ENCODE peak calls at places on chromosomes 12 and 14, in four cellular contexts. G is fibroblast of lung, A is cardiac muscle cell, V is left ventricle myocardium inferior. Y is an unnamed sample.

GRCh38 chr14:55804198-55804553 is 224.2 kb downstream of the KTN1 start:
- DNase-seq in G (no peak), A (no peak), V (no peak), Y (no peak)

GRCh38 chr12:1855241-1855640 is 34.9 kb downstream of the LRTM2 start:
- DNase-seq in G (peak; percentile 21), A (peak; percentile 20), V (no peak), Y (no peak)

GRCh38 chr14:74647834-74648361 is 35.9 kb upstream of the LTBP2 start:
- DNase-seq in G (no peak), A (no peak), V (no peak), Y (no peak)

GRCh38 chr12:131260251-131260905 is 306.7 kb downstream of the ADGRD1 start:
- DNase-seq in G (no peak), A (no peak), V (no peak), Y (no peak)

GRCh38 chr14:91244501-91244901 is at the start of gene GPR68:
- DNase-seq in G (peak; percentile 76), A (peak; percentile 82), V (peak; percentile 58), Y (no peak)

GRCh38 chr12:24997496-24997895 is 48.6 kb upstream of the BCAT1 start:
- DNase-seq in G (peak; percentile 40), A (no peak), V (no peak), Y (no peak)

GRCh38 chr14:28294834-28295440 is 471.6 kb upstream of the FOXG1 start:
- DNase-seq in G (peak; percentile 63), A (peak; percentile 80), V (no peak), Y (no peak)

GRCh38 chr14:36301159-36301558 is 19.3 kb downstream of the MBIP start:
- DNase-seq in G (peak; percentile 15), A (peak; percentile 17), V (no peak), Y (no peak)

GRCh38 chr12:389138-390096 is at the start of gene KDM5A:
- DNase-seq in G (peak; percentile 96), A (peak; percentile 96), V (peak; percentile 90), Y (peak; percentile 45)

GRCh38 chr12:111194703-111195051 is 174.2 kb downstream of the PHETA1 start:
- DNase-seq in G (no peak), A (no peak), V (no peak), Y (no peak)

GRCh38 chr14:52429451-52429850 is 115.3 kb downstream of the PTGER2 start:
- DNase-seq in G (no peak), A (no peak), V (no peak), Y (no peak)

GRCh38 chr14:73731111-73731510 is 16.9 kb upstream of the PNMA1 start:
- DNase-seq in G (no peak), A (no peak), V (no peak), Y (no peak)

GRCh38 chr14:96965885-96966595 is 168.9 kb downstream of the VRK1 start:
- DNase-seq in G (no peak), A (no peak), V (no peak), Y (no peak)

GRCh38 chr14:30607156-30607780 is 14.9 kb upstream of the SCFD1 start:
- DNase-seq in G (peak; percentile 70), A (peak; percentile 7), V (no peak), Y (no peak)

GRCh38 chr12:118773956-118774723 is 207.2 kb upstream of the SRRM4 start:
- DNase-seq in G (no peak), A (no peak), V (no peak), Y (peak; percentile 24)

GRCh38 chr12:52865090-52865944 is 16.5 kb upstream of the KRT78 start:
- DNase-seq in G (peak; percentile 59), A (peak; percentile 83), V (peak; percentile 48), Y (no peak)

GRCh38 chr14:83969998-83970397 is 1559.9 kb upstream of the FLRT2 start:
- DNase-seq in G (no peak), A (no peak), V (no peak), Y (no peak)

GRCh38 chr14:103169954-103170353 is 46.7 kb downstream of the TNFAIP2 start:
- DNase-seq in G (no peak), A (no peak), V (no peak), Y (no peak)

GRCh38 chr14:89586258-89587127 is 169.5 kb upstream of the FOXN3 start:
- DNase-seq in G (no peak), A (no peak), V (no peak), Y (no peak)

DNA sequence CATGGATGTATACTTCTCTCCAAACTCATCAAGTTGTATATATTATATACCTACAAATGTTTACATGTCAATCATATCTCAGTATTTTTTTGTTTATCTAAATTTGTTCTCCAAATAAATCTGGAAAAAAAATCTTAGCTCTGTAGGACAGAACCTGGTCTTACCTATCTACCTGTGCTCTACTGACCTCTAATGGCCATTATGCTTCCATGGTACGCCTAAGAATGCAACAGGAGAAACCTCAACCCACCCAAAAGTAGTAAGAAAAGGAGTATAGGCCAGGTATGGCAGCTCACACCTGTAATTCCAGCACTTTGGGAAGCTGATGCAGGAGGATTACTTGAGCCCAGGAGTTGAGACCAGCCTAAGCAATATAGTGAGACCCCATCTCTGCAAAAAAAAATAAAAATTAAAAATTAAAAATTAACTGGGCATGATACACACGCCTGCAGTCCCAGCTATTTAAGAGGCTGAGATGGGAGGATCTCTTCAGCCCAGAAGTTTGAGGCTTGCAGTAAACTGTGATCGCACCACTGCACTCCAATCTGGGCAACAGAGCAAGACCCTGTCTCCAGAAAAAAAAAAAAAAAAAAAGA is 8.7 kb downstream of the OR11H4 start:
- DNase-seq in G (no peak), A (no peak), V (no peak), Y (no peak)
- TF ChIP-seq CTCF in G (no peak), A (no peak), V (no peak), Y (no peak)

GRCh38 chr14:50319293-50319692 is 7.2 kb downstream of the DMAC2L start:
- DNase-seq in G (no peak), A (no peak), V (no peak), Y (no peak)

GRCh38 chr14:50320279-50320678 is 8.2 kb downstream of the DMAC2L start:
- DNase-seq in G (peak; percentile 69), A (peak; percentile 49), V (no peak), Y (no peak)

GRCh38 chr14:50319721-50320120 is 7.6 kb downstream of the DMAC2L start:
- DNase-seq in G (no peak), A (no peak), V (no peak), Y (no peak)

GRCh38 chr14:50321009-50321660 is 9.0 kb downstream of the DMAC2L start:
- DNase-seq in G (peak; percentile 94), A (peak; percentile 96), V (peak; percentile 24), Y (no peak)

DNA sequence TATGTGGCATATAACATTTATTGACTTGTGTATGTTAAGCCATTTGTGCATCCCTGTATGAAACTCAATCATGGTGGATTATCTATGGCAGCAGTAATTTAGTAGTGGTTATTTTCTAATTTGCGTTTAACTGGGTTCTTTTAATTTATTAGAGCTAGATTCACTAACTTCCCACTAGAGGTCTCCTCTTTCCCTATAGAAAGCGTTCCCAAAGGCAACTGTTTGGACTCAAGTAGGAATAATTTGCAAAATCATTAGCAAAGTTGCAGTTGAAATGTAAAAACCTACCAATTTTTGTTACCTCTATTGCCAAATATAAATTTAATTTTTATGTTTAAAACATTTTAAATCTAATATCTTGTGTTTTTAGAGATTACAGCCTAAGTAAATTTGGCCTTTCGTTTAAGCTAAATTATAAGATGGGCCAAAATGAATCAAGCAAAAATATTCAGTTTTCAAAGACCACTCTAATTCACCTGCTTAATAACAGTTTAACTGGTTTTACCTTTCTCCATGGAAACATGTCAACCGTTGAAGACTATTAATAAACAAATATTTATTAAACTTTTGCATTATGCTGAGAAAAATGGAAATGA is 6.0 kb downstream of the DMAC2L start:
- DNase-seq in G (peak; percentile 38), A (peak; percentile 65), V (no peak), Y (no peak)
- TF ChIP-seq CTCF in G (peak; percentile 51), A (peak; percentile 63), V (peak; percentile 74), Y (peak; percentile 63)

DNA sequence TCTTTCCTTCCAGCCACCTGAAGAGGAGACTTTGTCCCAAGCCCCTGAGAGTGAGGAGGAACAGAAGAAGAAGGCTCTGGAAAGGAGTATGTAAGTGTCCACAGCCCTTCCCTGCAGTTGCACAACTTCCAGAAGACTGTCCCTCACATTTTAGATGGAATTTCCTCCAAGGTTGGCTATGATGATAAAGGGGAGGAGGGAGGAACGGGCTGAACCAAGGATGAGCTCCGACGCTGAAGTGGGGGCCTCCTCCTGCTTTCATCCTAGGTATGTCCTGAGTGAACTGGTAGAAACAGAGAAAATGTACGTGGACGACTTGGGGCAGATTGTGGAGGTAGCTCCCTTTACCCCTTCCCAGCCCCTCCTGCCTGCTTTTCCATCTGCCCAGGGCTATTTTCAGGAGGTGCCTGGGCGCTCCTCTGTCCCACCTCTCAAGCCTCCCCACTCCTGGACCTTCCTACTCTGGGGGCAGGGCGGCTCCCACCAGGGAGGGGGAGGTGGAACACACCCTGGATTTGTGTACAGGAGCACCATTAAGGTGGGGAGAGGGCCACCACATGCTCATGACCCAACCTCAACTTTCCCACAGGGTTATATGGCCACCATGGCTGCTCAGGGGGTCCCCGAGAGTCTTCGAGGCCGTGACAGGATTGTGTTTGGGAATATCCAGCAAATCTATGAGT is 2.3 kb downstream of the ARHGEF25 start:
- DNase-seq in G (no peak), A (no peak), V (no peak), Y (no peak)
- TF ChIP-seq CTCF in G (no peak), A (no peak), V (no peak), Y (no peak)

GRCh38 chr12:47801170-47801903 is 18.4 kb downstream of the HDAC7 start:
- DNase-seq in G (no peak), A (no peak), V (peak; percentile 58), Y (no peak)
- TF ChIP-seq CTCF in G (peak; percentile 12), A (peak; percentile 23), V (peak; percentile 54), Y (no peak)

DNA sequence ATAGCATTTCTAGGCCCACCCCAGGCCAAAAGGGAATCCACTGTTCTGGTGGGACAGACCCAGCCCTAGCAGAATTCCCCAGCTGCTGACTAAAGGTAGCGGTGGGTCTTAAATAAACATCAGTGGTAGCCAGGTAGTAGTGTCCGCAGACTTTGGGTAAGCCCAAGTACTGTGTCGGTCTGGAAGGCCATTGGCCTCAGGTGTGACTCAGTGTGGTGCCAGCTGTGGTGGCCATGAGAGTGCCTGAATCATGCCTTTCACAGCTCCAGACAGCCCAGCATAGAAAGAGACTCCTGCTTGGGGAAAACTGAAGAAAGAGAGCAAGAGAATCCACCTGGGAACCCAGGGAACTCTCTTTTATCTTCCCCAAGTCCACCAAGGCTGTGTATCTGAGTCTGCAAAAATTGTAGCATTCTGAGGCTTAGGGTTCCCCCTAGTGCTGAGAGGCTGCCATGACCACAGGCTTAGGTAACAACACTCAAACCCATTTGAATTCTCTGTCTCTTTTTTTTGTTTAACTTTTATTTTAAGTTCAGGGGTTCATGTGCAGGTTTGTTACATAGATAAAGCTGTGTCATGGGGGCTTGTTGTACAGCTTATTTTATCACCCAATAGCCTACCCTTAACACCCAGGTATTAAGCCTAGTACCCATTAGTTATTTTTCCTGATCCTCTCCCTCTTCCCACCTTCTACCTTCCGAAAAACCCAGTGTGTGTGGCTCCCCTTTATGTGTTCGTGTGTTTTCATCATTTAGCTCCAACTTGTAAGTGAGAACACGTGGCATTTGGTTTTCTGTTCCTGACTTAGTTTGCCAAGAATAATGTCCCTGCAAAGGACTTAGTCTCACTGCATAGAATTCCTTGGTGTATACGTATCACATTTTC is 16.7 kb upstream of the CD163L1 start:
- DNase-seq in G (peak; percentile 23), A (peak; percentile 47), V (peak; percentile 29), Y (peak; percentile 23)
- TF ChIP-seq CTCF in G (peak; percentile 92), A (peak; percentile 73), V (peak; percentile 85), Y (peak; percentile 72)

DNA sequence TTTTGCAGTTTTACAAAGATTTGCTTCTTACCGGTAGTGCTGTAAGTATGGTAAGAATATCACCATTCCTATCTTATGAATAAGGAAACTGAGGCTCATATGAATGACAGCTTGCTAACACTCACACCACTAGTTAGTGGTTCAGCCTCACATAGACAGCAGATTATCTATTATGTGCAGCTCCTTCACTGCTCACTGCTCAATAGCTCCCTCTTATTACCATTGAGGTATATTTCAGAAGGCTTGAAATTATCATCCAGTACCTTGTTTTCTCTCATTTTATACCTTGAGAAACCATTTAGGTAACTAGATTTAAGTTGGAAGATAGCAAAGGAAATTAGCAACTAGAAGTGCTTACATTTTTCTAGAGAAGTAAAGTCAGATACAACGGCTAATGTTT is 15.5 kb downstream of the RIC8B start:
- DNase-seq in G (no peak), A (no peak), V (no peak), Y (no peak)
- TF ChIP-seq CTCF in G (no peak), A (peak; percentile 24), V (peak; percentile 12), Y (peak; percentile 12)

Y was measured in D721Med.